ENCODE peak calls at places on chromosomes 13 and 19, in seven cellular contexts. E is OCI-LY7, I is hepatocyte, A is GM23338, L is PC-3, Q is SK-N-SH, P is HCT116. H is an unnamed sample. For H3K4me1, the result is how much of the 10 kb centered on the place peaks cover.

GRCh38 chr19:15448778-15449619 is 757 bp downstream of the WIZ start:
- DNase-seq in E (peak), I (peak), A (peak), L (no peak), Q (peak), P (no peak), H (peak)

GRCh38 chr13:114096811-114097503 is 35.5 kb downstream of the RASA3 start:
- DNase-seq in E (no peak), I (no peak), A (no peak), L (no peak), Q (peak), P (no peak), H (no peak)

GRCh38 chr19:42323852-42324654 is 1.4 kb upstream of the MEGF8 start:
- DNase-seq in E (no peak), I (no peak), A (peak), L (no peak), Q (peak), P (no peak), H (peak)

GRCh38 chr13:52158629-52159158 is 703 bp downstream of the NEK3 start:
- DNase-seq in E (no peak), I (peak), A (peak), L (peak), Q (peak), P (no peak), H (no peak)

GRCh38 chr13:70188567-70188966 is 80.3 kb upstream of the KLHL1 start:
- DNase-seq in E (no peak), I (no peak), A (no peak), L (no peak), Q (no peak), P (no peak), H (no peak)

GRCh38 chr13:26998265-26998664 is 173.3 kb downstream of the USP12 start:
- DNase-seq in E (no peak), I (no peak), A (no peak), L (no peak), Q (no peak), P (no peak), H (no peak)

GRCh38 chr19:12834976-12835757 is 788 bp upstream of the RTBDN start:
- DNase-seq in E (peak), I (peak), A (peak), L (peak), Q (peak), P (peak), H (peak)

GRCh38 chr19:28289294-28290063 is 923.5 kb downstream of the UQCRFS1 start:
- DNase-seq in E (no peak), I (peak), A (no peak), L (no peak), Q (peak), P (no peak), H (no peak)

GRCh38 chr19:28836366-28836765 is 376.6 kb downstream of the UQCRFS1 start:
- DNase-seq in E (no peak), I (no peak), A (no peak), L (no peak), Q (no peak), P (no peak), H (no peak)

GRCh38 chr13:71964491-71965108 is 97.6 kb upstream of the DACH1 start:
- DNase-seq in E (no peak), I (no peak), A (no peak), L (peak), Q (no peak), P (no peak), H (no peak)

GRCh38 chr13:19860884-19861655 is 2.4 kb downstream of the ZMYM5 start:
- DNase-seq in E (peak), I (peak), A (no peak), L (peak), Q (no peak), P (peak), H (peak)

GRCh38 chr19:39310558-39311311 is 9.9 kb downstream of the LRFN1 start:
- DNase-seq in E (no peak), I (no peak), A (peak), L (no peak), Q (no peak), P (no peak), H (peak)

GRCh38 chr19:17086129-17086528 is 10.6 kb downstream of the MYO9B start:
- DNase-seq in E (no peak), I (no peak), A (no peak), L (no peak), Q (no peak), P (no peak), H (no peak)

GRCh38 chr19:17089238-17089637 is 13.7 kb downstream of the MYO9B start:
- DNase-seq in E (no peak), I (peak), A (no peak), L (no peak), Q (no peak), P (no peak), H (no peak)

GRCh38 chr19:17090501-17091074 is 15.0 kb downstream of the MYO9B start:
- DNase-seq in E (no peak), I (no peak), A (no peak), L (no peak), Q (no peak), P (no peak), H (no peak)

GRCh38 chr19:17088552-17088951 is 13.0 kb downstream of the MYO9B start:
- DNase-seq in E (no peak), I (no peak), A (no peak), L (no peak), Q (no peak), P (no peak), H (no peak)

DNA sequence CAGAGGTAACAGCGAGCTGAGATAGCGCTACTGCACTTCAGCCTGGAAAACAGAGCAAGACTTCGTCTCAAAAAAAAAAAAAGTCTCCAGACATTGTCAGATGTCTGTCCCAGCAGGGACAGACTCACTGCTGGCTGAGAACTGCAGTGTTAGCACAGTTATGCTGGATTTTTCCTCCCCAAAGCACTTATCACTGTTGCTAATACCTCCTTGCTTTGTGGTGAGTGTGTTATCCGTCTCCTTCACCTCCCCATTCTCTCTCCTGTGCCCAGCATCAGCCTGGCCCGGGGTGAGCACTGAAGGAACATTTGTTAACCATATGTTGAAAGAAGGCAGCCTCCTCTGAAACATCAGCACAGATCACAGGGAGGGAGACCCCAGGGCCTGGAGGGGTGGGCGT is 11.2 kb downstream of the MYO9B start:
- DNase-seq in E (no peak), I (no peak), A (no peak), L (no peak), Q (no peak), P (no peak), H (no peak)
- TF ChIP-seq EZH2phosphoT487 in E (no peak), I (no peak), A (no peak), L (no peak), Q (no peak), P (no peak), H (no peak)

GRCh38 chr19:6587093-6587820 is 3.7 kb downstream of the CD70 start:
- DNase-seq in E (peak), I (no peak), A (peak), L (no peak), Q (no peak), P (no peak), H (peak)
- H3K4me1 ChIP-seq in E (under half), I (under half), A (under half), L (under half), Q (under half), P (under half), H (under half)

GRCh38 chr19:41298327-41298964 is 11.5 kb upstream of the CCDC97 start:
- DNase-seq in E (no peak), I (peak), A (no peak), L (no peak), Q (no peak), P (no peak), H (no peak)
- TF ChIP-seq EZH2phosphoT487 in E (no peak), I (no peak), A (no peak), L (no peak), Q (no peak), P (no peak), H (no peak)

GRCh38 chr13:106007156-106007555 is 528.3 kb downstream of the EFNB2 start:
- DNase-seq in E (no peak), I (no peak), A (no peak), L (no peak), Q (no peak), P (no peak), H (no peak)
- H3K4me1 ChIP-seq in E (under half), I (under half), A (under half), L (under half), Q (under half), P (under half), H (under half)

H was measured in neural progenitor cell.